ENCODE peak calls at places on chromosomes 13 and 19, in five cellular contexts. Y, O, Z, I and U are unnamed samples.
A peak's percentile ranks its signal among the peaks of the same experiment; 100 is the strongest.

GRCh38 chr13:67792151-67792665 is 562.1 kb upstream of the PCDH9 start:
- DNase-seq in Y (no peak), O (no peak), Z (no peak), I (no peak), U (no peak)

GRCh38 chr13:106376411-106377112 is 158.9 kb downstream of the EFNB2 start:
- DNase-seq in Y (peak; percentile 91), O (no peak), Z (peak; percentile 91), I (no peak), U (peak; percentile 98)

GRCh38 chr13:94128430-94128829 is 351.1 kb downstream of the DCT start:
- DNase-seq in Y (peak; percentile 43), O (no peak), Z (no peak), I (peak; percentile 23), U (no peak)

GRCh38 chr13:100818706-100819105 is 144.1 kb upstream of the TMTC4 start:
- DNase-seq in Y (no peak), O (no peak), Z (no peak), I (no peak), U (no peak)

GRCh38 chr19:13068064-13068807 is 34.4 kb downstream of the LYL1 start:
- DNase-seq in Y (no peak), O (no peak), Z (no peak), I (no peak), U (no peak)

GRCh38 chr13:51971520-51972426 is 39.5 kb downstream of the ATP7B start:
- DNase-seq in Y (no peak), O (no peak), Z (no peak), I (no peak), U (no peak)

GRCh38 chr13:89846890-89847585 is 1500.4 kb upstream of the MIR17HG start:
- DNase-seq in Y (peak; percentile 28), O (no peak), Z (peak; percentile 50), I (no peak), U (no peak)

GRCh38 chr19:4063369-4064072 is 3.2 kb downstream of the ZBTB7A start:
- DNase-seq in Y (no peak), O (no peak), Z (no peak), I (no peak), U (no peak)

GRCh38 chr19:55546822-55547614 is 1.7 kb upstream of the SBK3 start:
- DNase-seq in Y (peak; percentile 92), O (peak; percentile 85), Z (peak; percentile 92), I (peak; percentile 87), U (peak; percentile 83)

GRCh38 chr13:102846261-102847015 is 606 bp downstream of the ERCC5 start:
- DNase-seq in Y (peak; percentile 49), O (peak; percentile 25), Z (peak; percentile 34), I (peak; percentile 29), U (peak; percentile 39)

GRCh38 chr19:4534836-4535658 is at the start of gene PLIN5:
- DNase-seq in Y (peak; percentile 79), O (peak; percentile 81), Z (peak; percentile 83), I (peak; percentile 79), U (peak; percentile 54)

GRCh38 chr13:20148501-20149183 is 12.2 kb downstream of the GJA3 start:
- DNase-seq in Y (no peak), O (no peak), Z (no peak), I (no peak), U (no peak)

GRCh38 chr13:108858676-108859075 is 229.3 kb downstream of the MYO16 start:
- DNase-seq in Y (no peak), O (no peak), Z (no peak), I (no peak), U (no peak)

GRCh38 chr19:28586501-28586900 is 626.5 kb downstream of the UQCRFS1 start:
- DNase-seq in Y (no peak), O (no peak), Z (no peak), I (no peak), U (no peak)

GRCh38 chr13:45707701-45708100 is 5.6 kb downstream of the CBY2 start:
- DNase-seq in Y (no peak), O (no peak), Z (no peak), I (no peak), U (no peak)

GRCh38 chr13:38951525-38952313 is 38.9 kb downstream of the STOML3 start:
- DNase-seq in Y (peak; percentile 81), O (no peak), Z (no peak), I (no peak), U (no peak)

GRCh38 chr13:79654520-79654919 is 173.6 kb downstream of the NDFIP2 start:
- DNase-seq in Y (no peak), O (no peak), Z (no peak), I (no peak), U (no peak)

GRCh38 chr13:30422056-30422914 is at the start of gene UBE2L5:
- DNase-seq in Y (peak; percentile 84), O (peak; percentile 82), Z (peak; percentile 62), I (peak; percentile 84), U (peak; percentile 40)

DNA sequence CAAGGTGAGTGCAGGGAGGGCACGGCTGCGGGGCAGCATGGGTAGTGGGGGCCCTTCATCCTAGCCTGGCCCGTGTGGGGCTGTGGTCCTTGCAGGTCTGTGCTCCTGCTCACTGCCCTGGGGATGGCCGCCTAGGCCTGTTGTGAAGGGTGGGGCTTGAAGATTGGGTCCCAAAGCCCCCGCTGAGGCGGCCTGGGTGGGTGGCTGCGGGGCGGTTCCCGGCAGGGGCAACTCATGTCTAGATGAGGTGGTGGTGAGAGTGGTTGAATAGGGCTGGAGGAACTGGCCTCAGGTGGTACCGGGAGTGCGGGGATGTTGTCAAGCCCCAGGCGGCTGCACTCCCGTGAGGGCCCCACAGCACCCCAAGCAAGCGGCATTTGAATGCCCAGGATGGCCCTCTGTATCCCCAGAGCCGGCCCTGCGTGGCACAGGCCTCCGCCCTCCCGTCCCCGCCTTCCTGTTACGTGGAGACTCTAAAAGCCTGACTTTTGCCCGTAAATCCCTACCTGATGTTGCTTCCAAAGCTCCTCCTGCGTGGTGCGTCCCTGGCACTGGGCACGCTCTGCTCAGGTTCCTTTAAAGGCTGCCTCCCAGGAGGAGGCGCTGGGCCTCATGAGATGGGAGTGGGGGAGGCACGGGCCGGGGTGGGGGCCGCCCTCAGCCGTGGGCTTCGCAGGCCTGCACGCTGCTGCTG is 15.0 kb downstream of the SPPL2B start:
- DNase-seq in Y (no peak), O (no peak), Z (no peak), I (no peak), U (no peak)
- H3K27ac ChIP-seq in Y (no peak overlapping the region), O (no peak overlapping the region), Z (no peak overlapping the region), I (no peak overlapping the region), U (no peak overlapping the region)

GRCh38 chr19:15404780-15405211 is 14.0 kb downstream of the AKAP8L start:
- DNase-seq in Y (no peak), O (no peak), Z (no peak), I (no peak), U (no peak)
- TF ChIP-seq CTCF in Y (no peak), O (no peak), Z (no peak), I (no peak), U (no peak)

GRCh38 chr19:585551-586110 is 4.0 kb upstream of the HCN2 start:
- DNase-seq in Y (no peak), O (no peak), Z (no peak), I (no peak), U (no peak)

GRCh38 chr19:583198-583967 is 6.3 kb upstream of the HCN2 start:
- DNase-seq in Y (no peak), O (no peak), Z (no peak), I (no peak), U (no peak)

GRCh38 chr19:582497-583197 is 7.0 kb upstream of the HCN2 start:
- DNase-seq in Y (peak; percentile 37), O (no peak), Z (no peak), I (no peak), U (no peak)

GRCh38 chr19:583968-584239 is 5.8 kb upstream of the HCN2 start:
- DNase-seq in Y (no peak), O (no peak), Z (no peak), I (no peak), U (no peak)

DNA sequence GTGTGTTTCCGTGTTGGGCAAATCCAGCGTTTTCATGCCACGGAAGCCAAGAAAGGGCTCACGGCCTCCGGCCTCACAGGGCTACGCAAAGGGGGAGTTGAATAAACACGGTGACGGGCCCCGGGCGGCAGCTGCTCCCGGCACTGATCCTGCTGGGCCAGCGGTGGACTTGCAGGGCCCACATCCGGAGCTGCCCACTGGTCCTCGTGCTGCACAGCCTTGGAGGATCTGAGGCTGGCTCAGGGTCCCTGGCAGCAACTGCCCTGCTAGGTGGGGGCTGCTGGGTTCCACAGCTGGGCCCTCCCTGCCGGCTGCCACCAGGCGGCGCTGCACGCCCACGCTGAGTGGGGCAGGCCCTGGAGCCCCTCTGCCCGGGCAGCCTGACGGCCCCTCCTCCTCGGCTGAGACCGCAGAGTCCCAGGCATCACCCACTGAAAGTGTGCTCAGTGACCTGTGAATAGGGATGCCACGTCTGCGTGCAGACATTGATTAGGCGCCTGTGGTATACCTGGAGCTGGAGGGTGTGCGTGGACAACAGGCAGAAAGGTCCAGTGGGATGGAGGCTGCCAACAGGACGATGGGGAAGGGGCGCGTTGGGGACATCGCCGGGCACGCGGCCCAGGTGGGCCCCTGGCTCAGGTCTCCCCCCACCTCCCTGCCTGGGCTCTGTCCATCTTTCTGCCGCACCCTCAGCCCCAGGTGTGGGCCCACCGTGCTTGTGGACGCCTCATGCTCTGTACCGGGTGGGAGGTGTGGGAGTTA is 5.3 kb upstream of the HCN2 start:
- DNase-seq in Y (peak; percentile 66), O (peak; percentile 56), Z (peak; percentile 44), I (no peak), U (no peak)
- H3K27ac ChIP-seq in Y (no peak overlapping the region), O (peak overlapping the region; percentile 60), Z (no peak overlapping the region), I (peak overlapping the region; percentile 27), U (no peak overlapping the region)

DNA sequence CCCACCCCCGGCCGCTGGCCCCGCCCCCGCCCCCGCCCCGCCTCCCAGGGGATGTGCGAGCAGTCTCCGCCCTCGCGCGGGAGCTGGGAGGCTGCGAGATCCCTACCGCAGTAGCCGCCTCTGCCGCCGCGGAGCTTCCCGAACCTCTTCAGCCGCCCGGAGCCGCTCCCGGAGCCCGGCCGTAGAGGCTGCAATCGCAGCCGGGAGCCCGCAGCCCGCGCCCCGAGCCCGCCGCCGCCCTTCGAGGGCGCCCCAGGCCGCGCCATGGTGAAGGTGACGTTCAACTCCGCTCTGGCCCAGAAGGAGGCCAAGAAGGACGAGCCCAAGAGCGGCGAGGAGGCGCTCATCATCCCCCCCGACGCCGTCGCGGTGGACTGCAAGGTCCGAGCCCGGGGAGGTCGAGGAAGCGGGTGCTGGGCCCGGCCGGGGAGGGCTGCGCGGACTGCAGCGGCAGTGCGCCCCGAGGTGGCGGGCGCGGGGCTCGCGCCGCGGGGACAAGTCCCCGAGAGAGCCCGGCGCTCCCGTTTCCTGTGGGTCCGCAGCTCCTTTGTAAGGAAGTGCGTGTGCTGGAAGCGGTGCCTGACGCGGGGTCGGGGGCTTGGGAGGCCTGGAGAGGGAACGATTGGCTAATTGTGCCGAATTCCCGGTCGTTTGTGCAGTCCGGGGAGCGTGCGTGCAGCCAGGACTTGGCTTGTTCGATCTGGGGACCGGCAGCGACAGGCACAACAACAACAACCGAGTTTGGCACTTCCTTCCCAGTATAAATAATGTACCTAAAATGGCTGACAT is at the start of gene ITM2B:
- DNase-seq in Y (peak; percentile 79), O (peak; percentile 84), Z (peak; percentile 52), I (peak; percentile 87), U (peak; percentile 51)
- TF ChIP-seq CTCF in Y (peak; percentile 41), O (peak; percentile 62), Z (peak; percentile 45), I (peak; percentile 52), U (peak; percentile 11)

DNA sequence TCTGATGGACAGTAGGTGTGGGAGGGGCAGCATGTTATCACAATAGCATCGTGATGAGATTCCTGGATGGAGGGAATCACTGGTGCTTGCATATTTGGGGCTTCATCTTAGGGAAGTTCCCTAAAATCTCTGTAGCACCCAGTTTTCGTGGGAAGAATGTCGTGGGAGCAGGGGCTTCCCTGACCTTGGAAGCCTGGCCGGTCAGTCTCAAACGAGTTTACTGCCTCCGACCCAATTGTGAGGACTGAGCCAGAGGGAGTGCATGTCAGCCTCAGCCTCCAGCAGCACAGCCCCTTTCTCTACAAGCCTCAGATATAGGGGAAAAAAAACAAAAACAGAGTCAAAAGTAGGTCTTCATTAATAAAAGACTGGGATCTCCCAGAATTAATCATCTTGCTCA is 32.2 kb downstream of the COL4A2 start:
- DNase-seq in Y (no peak), O (no peak), Z (no peak), I (no peak), U (no peak)
- H3K27ac ChIP-seq in Y (peak overlapping the region; percentile 82), O (peak overlapping the region; percentile 89), Z (no peak overlapping the region), I (peak overlapping the region; percentile 83), U (peak overlapping the region; percentile 99)